ENCODE peak calls at places on chromosomes 6 and 20, in six cellular contexts. H is heart right ventricle, Z is PC-3, X is pancreas, K is brain microvascular endothelial cell, I is IMR-90. U is an unnamed sample.

GRCh38 chr6:25173232-25173631 is 105.9 kb upstream of the CARMIL1 start:
- DNase-seq in K (peak), Z (peak), X (no peak), H (no peak), I (peak), U (no peak)

GRCh38 chr20:5696011-5696559 is 54.1 kb upstream of the SHLD1 start:
- DNase-seq in H (no peak), X (no peak), I (peak), K (peak), Z (peak), U (peak)

GRCh38 chr20:48758206-48758820 is 69.5 kb downstream of the PREX1 start:
- DNase-seq in Z (no peak), I (no peak), X (no peak), H (no peak), K (no peak), U (no peak)

GRCh38 chr20:47574616-47575401 is 73.1 kb downstream of the NCOA3 start:
- DNase-seq in K (peak), I (peak), H (no peak), Z (peak), X (no peak), U (peak)

GRCh38 chr6:157688275-157688959 is 134.6 kb upstream of the SNX9 start:
- DNase-seq in X (no peak), H (no peak), Z (no peak), I (no peak), K (no peak), U (no peak)

GRCh38 chr6:143999406-143999805 is 8.7 kb downstream of the PLAGL1 start:
- DNase-seq in X (no peak), K (peak), H (no peak), I (peak), Z (peak), U (peak)

GRCh38 chr20:23671479-23671878 is 17.4 kb downstream of the CST4 start:
- DNase-seq in Z (no peak), K (no peak), H (no peak), X (no peak), I (no peak), U (no peak)

GRCh38 chr6:33317418-33317667 is 201 bp downstream of the ZBTB22 start:
- DNase-seq in X (no peak), K (no peak), H (peak), I (no peak), Z (no peak), U (no peak)

GRCh38 chr20:7967199-7967844 is 27.1 kb upstream of the HAO1 start:
- DNase-seq in H (no peak), Z (peak), X (no peak), I (peak), K (peak), U (peak)

GRCh38 chr20:3068986-3069900 is 2.2 kb upstream of the OXT start:
- DNase-seq in I (peak), Z (peak), K (peak), X (no peak), H (no peak), U (peak)

GRCh38 chr6:113909224-113909856 is 52.2 kb downstream of the MARCKS start:
- DNase-seq in H (peak), Z (peak), K (peak), I (peak), X (no peak), U (peak)

GRCh38 chr6:158879180-158879579 is 60.0 kb upstream of the EZR start:
- DNase-seq in K (peak), I (no peak), H (no peak), Z (no peak), X (no peak), U (peak)

GRCh38 chr6:166540631-166541331 is 45.7 kb downstream of the RAMACL start:
- DNase-seq in K (no peak), I (peak), Z (no peak), X (no peak), H (peak), U (peak)

GRCh38 chr20:53926428-53927028 is 143.9 kb downstream of the BCAS1 start:
- DNase-seq in K (peak), I (peak), H (no peak), X (no peak), Z (peak), U (peak)

GRCh38 chr6:118102401-118102800 is 195.3 kb downstream of the SLC35F1 start:
- DNase-seq in Z (no peak), I (no peak), X (no peak), K (no peak), H (no peak), U (no peak)

GRCh38 chr20:60255426-60255825 is 297.2 kb downstream of the CDH26 start:
- DNase-seq in I (no peak), K (no peak), H (no peak), X (no peak), Z (no peak), U (no peak)

GRCh38 chr6:54053893-54054391 is 57.3 kb upstream of the MLIP start:
- DNase-seq in I (peak), H (peak), K (peak), X (no peak), Z (peak), U (peak)

GRCh38 chr6:110053395-110054240 is 75.5 kb downstream of the GPR6 start:
- DNase-seq in Z (peak), K (peak), X (peak), H (peak), I (peak), U (peak)

GRCh38 chr6:88208736-88209135 is 42.6 kb upstream of the CNR1 start:
- DNase-seq in H (no peak), K (no peak), X (no peak), I (no peak), Z (no peak), U (peak)

GRCh38 chr20:36277546-36277945 is 28.6 kb upstream of the DLGAP4 start:
- DNase-seq in H (no peak), I (no peak), K (no peak), X (no peak), Z (no peak), U (no peak)

GRCh38 chr6:16939839-16940238 is 162.0 kb upstream of the STMND1 start:
- DNase-seq in K (no peak), I (no peak), H (no peak), X (no peak), Z (no peak), U (no peak)

GRCh38 chr6:16766043-16766521 is 4.8 kb upstream of the ATXN1 start:
- DNase-seq in X (no peak), H (no peak), K (peak), I (peak), Z (peak), U (peak)

DNA sequence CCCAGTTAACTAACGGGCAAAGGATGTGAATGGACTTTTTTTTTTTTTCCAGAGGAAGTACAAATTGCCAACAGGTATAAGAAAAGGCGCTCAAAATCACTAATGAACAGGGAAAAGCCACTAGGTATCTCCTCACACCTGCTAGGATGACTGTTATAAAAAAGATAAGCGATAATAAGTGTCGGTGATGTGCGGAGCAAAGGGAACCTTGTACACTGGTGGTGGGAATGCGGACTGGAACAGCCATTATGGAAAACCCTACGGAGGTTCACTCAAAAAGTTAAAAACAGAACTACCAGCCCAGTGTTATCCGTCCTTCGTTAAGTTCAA is 787 bp upstream of the RAB32 start:
- DNase-seq in Z (peak), H (no peak), X (no peak), I (peak), K (no peak), U (peak)
- H3K4me3 ChIP-seq in Z (peak), H (peak), X (peak), I (peak), K (peak), U (peak)

GRCh38 chr6:154596701-154597100 is 86.2 kb upstream of the CNKSR3 start:
- DNase-seq in K (no peak), I (no peak), H (peak), X (no peak), Z (no peak), U (no peak)

GRCh38 chr6:154595997-154596396 is 85.5 kb upstream of the CNKSR3 start:
- DNase-seq in Z (no peak), K (no peak), X (no peak), H (no peak), I (no peak), U (no peak)

GRCh38 chr6:154595538-154595937 is 85.1 kb upstream of the CNKSR3 start:
- DNase-seq in H (no peak), I (no peak), X (no peak), Z (no peak), K (no peak), U (no peak)

GRCh38 chr6:154593122-154593521 is 82.6 kb upstream of the CNKSR3 start:
- DNase-seq in Z (no peak), X (peak), I (no peak), H (peak), K (no peak), U (no peak)

GRCh38 chr6:154594474-154595198 is 84.2 kb upstream of the CNKSR3 start:
- DNase-seq in Z (no peak), I (no peak), K (no peak), X (no peak), H (no peak), U (peak)
- TF ChIP-seq CTCF in Z (no peak), I (no peak), K (no peak), X (no peak), H (no peak), U (no peak)

GRCh38 chr6:116461563-116462507 is 660 bp downstream of the CALHM6 start:
- DNase-seq in K (no peak), H (peak), X (peak), Z (no peak), I (peak), U (peak)
- H3K4me3 ChIP-seq in K (peak), H (peak), X (peak), Z (no peak), I (peak), U (peak)

DNA sequence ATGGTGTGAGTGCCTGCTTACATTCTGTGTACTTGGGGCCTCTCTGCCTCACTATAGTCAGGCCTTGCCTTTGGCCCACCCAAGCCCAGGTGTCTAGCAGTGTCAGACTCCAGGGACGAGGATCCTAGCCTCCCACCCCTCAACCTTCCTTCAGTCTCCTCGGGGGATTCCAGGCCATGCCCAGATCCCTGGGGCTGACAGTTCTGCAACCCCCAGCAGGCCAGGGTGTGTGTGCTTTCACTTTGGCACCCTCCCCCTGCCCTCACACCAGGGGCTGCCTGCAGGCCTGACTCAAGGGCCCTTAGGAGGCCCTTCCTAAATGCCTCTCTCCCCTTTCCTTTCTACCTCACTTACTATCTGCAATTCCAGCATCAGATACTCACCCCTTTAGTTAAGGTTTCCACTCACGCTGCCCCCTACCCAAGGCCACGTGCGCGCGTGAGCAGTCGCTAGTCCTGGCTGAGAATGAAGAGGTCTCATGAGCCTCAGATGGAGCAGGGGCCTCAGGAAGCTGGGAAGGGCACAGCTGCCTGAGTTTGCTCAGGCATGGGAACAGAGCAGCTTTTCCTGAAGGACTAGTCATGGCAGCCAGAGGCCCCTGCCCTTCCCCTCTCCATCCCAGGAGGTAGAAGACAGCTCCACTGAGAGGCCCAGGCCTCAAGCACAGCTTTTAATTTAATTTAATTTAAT is 859 bp upstream of the CLPS start:
- DNase-seq in X (peak), I (no peak), K (no peak), H (no peak), Z (no peak), U (no peak)
- TF ChIP-seq CTCF in X (no peak), I (no peak), K (no peak), H (no peak), Z (no peak), U (no peak)

GRCh38 chr6:41505084-41506049 is 40.8 kb upstream of the FOXP4 start:
- DNase-seq in X (peak), K (peak), I (peak), Z (peak), H (peak), U (peak)

GRCh38 chr6:41502607-41503434 is 43.4 kb upstream of the FOXP4 start:
- DNase-seq in K (no peak), I (no peak), X (no peak), H (peak), Z (no peak), U (no peak)

GRCh38 chr6:41504526-41505021 is 41.6 kb upstream of the FOXP4 start:
- DNase-seq in Z (peak), I (peak), H (no peak), X (no peak), K (peak), U (no peak)

GRCh38 chr6:41503841-41504525 is 42.2 kb upstream of the FOXP4 start:
- DNase-seq in I (peak), Z (peak), H (no peak), X (no peak), K (peak), U (no peak)

DNA sequence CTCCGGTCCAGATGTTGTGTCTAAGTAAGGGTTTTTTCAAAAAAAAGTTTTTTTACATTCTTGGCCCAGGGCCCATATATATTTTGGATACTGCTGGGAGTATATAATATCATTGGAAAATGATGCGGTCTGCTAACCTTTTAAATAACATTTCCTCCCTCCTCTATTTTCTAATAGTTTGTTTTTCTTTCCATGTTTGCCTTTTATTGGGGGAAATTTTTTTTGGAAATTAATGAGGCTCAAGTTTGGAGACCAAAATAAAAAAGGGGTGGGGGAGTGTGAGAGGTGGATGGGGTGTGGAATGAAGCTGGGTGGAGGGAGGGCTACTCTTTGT is 42.8 kb upstream of the FOXP4 start:
- DNase-seq in I (no peak), H (no peak), K (no peak), Z (no peak), X (no peak), U (no peak)
- H3K4me3 ChIP-seq in I (no peak), H (peak), K (peak), Z (peak), X (peak), U (no peak)

GRCh38 chr20:44959082-44959895 is 908 bp downstream of the TOMM34 start:
- DNase-seq in K (peak), Z (peak), I (peak), H (peak), X (no peak), U (peak)

GRCh38 chr20:44961024-44961866 is 1.0 kb upstream of the TOMM34 start:
- DNase-seq in X (no peak), Z (peak), K (no peak), I (peak), H (no peak), U (no peak)

GRCh38 chr20:44961868-44962267 is 1.7 kb upstream of the TOMM34 start:
- DNase-seq in K (peak), X (no peak), Z (peak), H (no peak), I (peak), U (peak)

GRCh38 chr20:44958276-44958675 is 1.9 kb downstream of the TOMM34 start:
- DNase-seq in K (no peak), H (no peak), I (no peak), Z (no peak), X (no peak), U (no peak)

DNA sequence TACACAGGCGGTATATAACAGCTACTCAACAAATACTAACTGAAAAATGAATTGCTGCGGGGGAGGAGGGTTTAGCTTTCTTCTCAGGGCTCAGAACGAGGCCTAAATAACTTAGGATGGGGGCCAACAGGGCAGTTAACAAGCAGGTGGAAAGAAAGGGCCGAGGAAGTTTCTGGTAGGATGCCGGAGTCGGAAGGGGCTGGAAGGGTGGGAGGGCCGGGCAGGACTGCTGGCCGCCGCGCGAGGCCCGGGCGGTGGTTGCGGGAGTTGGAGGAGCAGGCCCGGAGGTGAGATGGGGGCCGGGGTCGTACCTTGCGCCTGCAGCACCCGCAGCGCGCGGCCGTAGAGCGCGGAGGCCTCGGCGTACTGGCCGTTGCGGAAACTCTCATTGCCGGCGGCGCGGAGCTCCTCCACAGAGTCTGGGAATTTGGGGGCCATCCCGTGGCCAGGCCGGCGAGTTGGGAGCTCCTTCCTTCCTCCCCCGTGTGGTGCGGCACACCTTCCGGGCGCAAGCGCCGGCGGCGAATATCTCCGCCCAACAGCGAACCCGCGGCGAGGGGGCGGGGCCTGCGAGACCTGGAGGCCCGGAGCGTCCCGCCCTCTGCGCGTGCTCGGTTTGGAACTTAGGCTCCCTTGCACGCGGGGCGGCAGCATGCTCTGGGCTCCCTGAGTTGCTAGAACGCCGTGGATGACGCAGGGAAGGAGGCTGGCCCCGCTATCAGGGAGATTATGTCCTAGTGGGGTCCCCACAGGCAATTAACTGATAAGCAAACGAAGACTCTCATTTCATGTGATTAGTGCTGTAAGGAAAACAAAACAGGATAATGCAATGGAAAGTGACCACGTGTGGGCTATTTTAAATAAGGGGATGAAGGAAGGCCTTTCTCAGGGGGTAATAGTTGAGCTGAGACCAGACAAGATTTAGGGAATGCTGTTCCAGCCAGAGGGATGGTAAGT is at the start of gene TOMM34:
- DNase-seq in I (peak), H (peak), Z (peak), K (peak), X (peak), U (peak)
- TF ChIP-seq CTCF in I (no peak), H (no peak), Z (no peak), K (no peak), X (no peak), U (no peak)

DNA sequence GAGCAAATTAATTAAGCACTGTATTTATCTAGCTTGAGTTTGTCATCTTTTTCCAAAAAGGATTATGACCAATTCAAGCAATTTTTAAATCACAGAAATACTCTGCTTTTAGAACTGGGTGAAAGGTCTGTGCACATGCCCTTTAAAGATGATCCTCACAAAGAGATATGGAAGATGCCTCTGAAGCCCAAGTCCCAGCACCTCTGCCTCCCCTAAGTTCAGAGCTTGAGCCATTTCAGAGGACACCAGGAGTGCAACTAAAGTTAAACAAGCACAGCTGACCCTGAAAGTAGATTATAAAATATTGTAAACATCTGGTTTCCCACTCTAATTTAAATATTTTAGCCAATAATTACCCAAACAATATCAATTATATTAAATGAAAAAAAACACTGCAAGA is 139.5 kb upstream of the BEND6 start:
- DNase-seq in I (no peak), Z (no peak), H (no peak), K (no peak), X (no peak), U (no peak)
- H3K4me3 ChIP-seq in I (no peak), Z (no peak), H (no peak), K (no peak), X (no peak), U (no peak)

GRCh38 chr6:36078159-36078558 is 50.6 kb downstream of the MAPK14 start:
- DNase-seq in X (no peak), I (no peak), Z (no peak), H (no peak), K (no peak), U (no peak)

GRCh38 chr6:36073587-36073986 is 46.0 kb downstream of the MAPK14 start:
- DNase-seq in I (no peak), H (no peak), Z (peak), K (no peak), X (no peak), U (no peak)

GRCh38 chr6:36079596-36079995 is 50.7 kb upstream of the MAPK13 start:
- DNase-seq in I (no peak), H (no peak), Z (no peak), K (no peak), X (no peak), U (no peak)

GRCh38 chr6:36076178-36077088 is 48.8 kb downstream of the MAPK14 start:
- DNase-seq in I (peak), X (no peak), Z (no peak), H (no peak), K (no peak), U (no peak)

DNA sequence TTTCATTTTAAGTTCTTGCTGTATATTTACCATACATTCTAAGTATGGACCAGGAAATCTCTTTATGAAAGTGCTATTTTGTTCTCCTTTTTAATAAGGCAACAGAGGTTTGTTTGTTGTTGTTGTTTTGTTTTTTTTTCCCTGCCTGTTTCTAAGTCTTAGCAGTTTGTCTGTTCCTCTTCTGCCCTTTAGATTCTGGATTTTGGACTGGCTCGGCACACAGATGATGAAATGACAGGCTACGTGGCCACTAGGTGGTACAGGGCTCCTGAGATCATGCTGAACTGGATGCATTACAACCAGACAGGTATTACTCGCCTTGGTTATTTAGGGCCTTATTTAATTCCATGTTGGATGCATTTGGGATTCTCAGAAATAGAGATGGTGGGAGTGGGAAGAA is 48.0 kb downstream of the MAPK14 start:
- DNase-seq in K (no peak), H (no peak), X (no peak), Z (peak), I (no peak), U (no peak)
- TF ChIP-seq CTCF in K (peak), H (no peak), X (no peak), Z (peak), I (no peak), U (no peak)

U was measured in fibroblast of mammary gland.